ENCODE peak calls at places on chromosomes 3 and 15, in five cellular contexts. R, K, U, L and Y are unnamed samples.

GRCh38 chr3:192011137-192011536 is 550.2 kb downstream of the PYDC2 start:
- DNase-seq in R (no peak), K (no peak), U (no peak), L (no peak), Y (no peak)

GRCh38 chr3:161273589-161274218 is 52.6 kb downstream of the NMD3 start:
- DNase-seq in R (peak; percentile 70), K (peak; percentile 30), U (no peak), L (no peak), Y (no peak)

GRCh38 chr15:68700395-68701123 is 120.1 kb downstream of the ANP32A start:
- DNase-seq in R (no peak), K (peak; percentile 67), U (no peak), L (peak; percentile 81), Y (peak; percentile 83)

GRCh38 chr3:133256787-133257483 is 142.9 kb upstream of the BFSP2 start:
- DNase-seq in R (no peak), K (no peak), U (peak; percentile 5), L (no peak), Y (no peak)

GRCh38 chr3:32951410-32951811 is at the start of gene CCR4:
- DNase-seq in R (no peak), K (no peak), U (no peak), L (no peak), Y (no peak)

GRCh38 chr3:71709908-71710511 is 15.2 kb downstream of the EIF4E3 start:
- DNase-seq in R (no peak), K (peak; percentile 20), U (no peak), L (no peak), Y (no peak)

GRCh38 chr3:126481808-126482502 is 6.3 kb upstream of the ZXDC start:
- DNase-seq in R (no peak), K (no peak), U (no peak), L (no peak), Y (peak; percentile 49)

GRCh38 chr3:183812746-183813445 is 12.5 kb downstream of the MAP6D1 start:
- DNase-seq in R (no peak), K (peak; percentile 78), U (no peak), L (no peak), Y (no peak)

GRCh38 chr15:71945012-71945411 is 134.7 kb downstream of the NR2E3 start:
- DNase-seq in R (no peak), K (no peak), U (no peak), L (no peak), Y (no peak)

GRCh38 chr15:66955871-66956585 is 109.4 kb upstream of the SMAD3 start:
- DNase-seq in R (no peak), K (no peak), U (peak; percentile 27), L (no peak), Y (no peak)

GRCh38 chr3:113231827-113232253 is 20.5 kb downstream of the BOC start:
- DNase-seq in R (no peak), K (peak; percentile 83), U (peak; percentile 75), L (no peak), Y (no peak)

GRCh38 chr15:77025066-77025435 is 30.1 kb downstream of the PSTPIP1 start:
- DNase-seq in R (no peak), K (no peak), U (no peak), L (no peak), Y (no peak)

GRCh38 chr15:91965501-91966180 is 112.1 kb downstream of the SLCO3A1 start:
- DNase-seq in R (peak; percentile 30), K (peak; percentile 24), U (peak; percentile 62), L (no peak), Y (no peak)

GRCh38 chr3:152969557-152970300 is 134.8 kb downstream of the P2RY1 start:
- DNase-seq in R (no peak), K (no peak), U (no peak), L (no peak), Y (no peak)